ENCODE peak calls at places on chromosome 7, in six cellular contexts. T is sciatic nerve; W is stimulated activated CD8-positive, alpha-beta memory T cell treated with anti-CD3 and anti-CD28 coated beads, Interleukin-15, amount 100 ng/mL, for 24 hours; J is WTC11; P is COR-L47; X is kidney epithelial cell. O is an unnamed sample.

GRCh38 chr7:1130021-1130990 is 29.7 kb downstream of the ZFAND2A start:
- DNase-seq in T (peak), W (no peak), J (no peak), P (no peak), X (no peak), O (no peak)

GRCh38 chr7:144784943-144785342 is 50.9 kb downstream of the TPK1 start:
- DNase-seq in T (no peak), W (no peak), J (no peak), P (no peak), X (no peak), O (no peak)

GRCh38 chr7:471866-472639 is 47.6 kb downstream of the PDGFA start:
- DNase-seq in T (peak), W (no peak), J (peak), P (no peak), X (peak), O (no peak)

GRCh38 chr7:127587663-127588018 is 570 bp upstream of the ARF5 start:
- DNase-seq in T (peak), W (no peak), J (peak), P (no peak), X (no peak), O (no peak)

GRCh38 chr7:918441-919113 is 35.9 kb downstream of the ADAP1 start:
- DNase-seq in T (peak), W (no peak), J (peak), P (no peak), X (no peak), O (no peak)

GRCh38 chr7:128030999-128031681 is at the start of gene LRRC4:
- DNase-seq in T (peak), W (no peak), J (peak), P (peak), X (no peak), O (no peak)

GRCh38 chr7:22093003-22093402 is 147.3 kb upstream of the CDCA7L start:
- DNase-seq in T (no peak), W (no peak), J (no peak), P (no peak), X (no peak), O (no peak)

GRCh38 chr7:106824458-106824857 is 40.6 kb upstream of the PIK3CG start:
- DNase-seq in T (no peak), W (no peak), J (no peak), P (no peak), X (no peak), O (no peak)

GRCh38 chr7:141071260-141071854 is 2.5 kb upstream of the TMEM178B start:
- DNase-seq in T (peak), W (no peak), J (peak), P (peak), X (no peak), O (peak)

GRCh38 chr7:20030915-20031362 is 186.2 kb downstream of the MACC1 start:
- DNase-seq in T (no peak), W (no peak), J (no peak), P (no peak), X (no peak), O (no peak)

GRCh38 chr7:128344431-128344774 is 695 bp upstream of the RBM28 start:
- DNase-seq in T (no peak), W (no peak), J (no peak), P (no peak), X (no peak), O (no peak)

GRCh38 chr7:108086962-108087361 is 43.2 kb downstream of the LAMB4 start:
- DNase-seq in T (no peak), W (no peak), J (no peak), P (no peak), X (no peak), O (no peak)

GRCh38 chr7:30831227-30831626 is 60.0 kb downstream of the MINDY4 start:
- DNase-seq in T (no peak), W (no peak), J (no peak), P (no peak), X (no peak), O (no peak)

GRCh38 chr7:110205899-110206298 is 885.0 kb upstream of the LRRN3 start:
- DNase-seq in T (no peak), W (no peak), J (no peak), P (no peak), X (no peak), O (no peak)

GRCh38 chr7:95105627-95106026 is 198.2 kb downstream of the PPP1R9A start:
- DNase-seq in T (no peak), W (no peak), J (no peak), P (no peak), X (no peak), O (no peak)

GRCh38 chr7:54542920-54543539 is 855 bp downstream of the VSTM2A start:
- DNase-seq in T (no peak), W (no peak), J (peak), P (peak), X (peak), O (no peak)

GRCh38 chr7:7567898-7568531 is 1.3 kb downstream of the MIOS start:
- DNase-seq in T (no peak), W (no peak), J (no peak), P (no peak), X (no peak), O (no peak)

GRCh38 chr7:88321694-88322093 is 15.0 kb upstream of the STEAP4 start:
- DNase-seq in T (no peak), W (no peak), J (no peak), P (no peak), X (no peak), O (no peak)

GRCh38 chr7:41873781-41874180 is 170.9 kb upstream of the INHBA start:
- DNase-seq in T (no peak), W (no peak), J (no peak), P (no peak), X (no peak), O (no peak)

GRCh38 chr7:20331912-20332317 is 1.2 kb downstream of the ITGB8 start:
- DNase-seq in T (no peak), W (no peak), J (no peak), P (no peak), X (no peak), O (no peak)

GRCh38 chr7:30925117-30925516 is 13.5 kb downstream of the AQP1 start:
- DNase-seq in T (no peak), W (no peak), J (no peak), P (no peak), X (no peak), O (no peak)

GRCh38 chr7:28155019-28155660 is 25.5 kb downstream of the JAZF1 start:
- DNase-seq in T (no peak), W (no peak), J (no peak), P (no peak), X (no peak), O (no peak)

GRCh38 chr7:149751058-149751775 is 22.2 kb downstream of the ZNF467 start:
- DNase-seq in T (no peak), W (no peak), J (no peak), P (no peak), X (no peak), O (no peak)

GRCh38 chr7:159032310-159032709 is 112.4 kb downstream of the VIPR2 start:
- DNase-seq in T (peak), W (no peak), J (no peak), P (no peak), X (no peak), O (no peak)

GRCh38 chr7:92834661-92835139 is 1.7 kb downstream of the CDK6 start:
- DNase-seq in T (peak), W (peak), J (no peak), P (no peak), X (no peak), O (no peak)

O was measured in iPS DF 6.9.